ENCODE peak calls at places on chromosomes 12 and 14, in seven cellular contexts. Y, Z, L, G, C, Q and O are unnamed samples.

GRCh38 chr12:106978035-106978800 is 8.7 kb downstream of the MTERF2 start:
- DNase-seq in Y (peak; percentile 75), Z (peak; percentile 42), L (no peak), G (no peak), C (no peak), Q (peak; percentile 71), O (no peak)

GRCh38 chr12:65728913-65729793 is 95.1 kb upstream of the HMGA2 start:
- DNase-seq in Y (peak; percentile 7), Z (no peak), L (no peak), G (no peak), C (peak; percentile 5), Q (no peak), O (no peak)

GRCh38 chr12:100221523-100221922 is 20.9 kb downstream of the ACTR6 start:
- DNase-seq in Y (no peak), Z (no peak), L (no peak), G (no peak), C (no peak), Q (no peak), O (no peak)

GRCh38 chr12:27975222-27976136 is 2.9 kb upstream of the PTHLH start:
- DNase-seq in Y (peak; percentile 48), Z (no peak), L (peak; percentile 68), G (peak; percentile 29), C (peak; percentile 72), Q (no peak), O (no peak)

GRCh38 chr12:46891306-46891705 is 65.5 kb upstream of the SLC38A4 start:
- DNase-seq in Y (no peak), Z (no peak), L (no peak), G (no peak), C (peak; percentile 65), Q (no peak), O (no peak)

GRCh38 chr12:63045020-63045860 is 105.8 kb downstream of the AVPR1A start:
- DNase-seq in Y (no peak), Z (no peak), L (no peak), G (no peak), C (peak; percentile 56), Q (no peak), O (no peak)

GRCh38 chr14:72558721-72559120 is 335.2 kb downstream of the DPF3 start:
- DNase-seq in Y (no peak), Z (no peak), L (no peak), G (no peak), C (peak; percentile 56), Q (no peak), O (peak; percentile 71)

GRCh38 chr12:55974308-55974724 is 438 bp downstream of the RAB5B start:
- DNase-seq in Y (peak; percentile 69), Z (no peak), L (no peak), G (peak; percentile 72), C (peak; percentile 45), Q (peak; percentile 52), O (peak; percentile 61)

GRCh38 chr14:57833304-57833703 is 32.6 kb downstream of the SLC35F4 start:
- DNase-seq in Y (peak; percentile 6), Z (peak; percentile 16), L (no peak), G (no peak), C (peak; percentile 88), Q (no peak), O (no peak)

GRCh38 chr12:8899835-8900234 is 14.5 kb upstream of the PHC1 start:
- DNase-seq in Y (no peak), Z (no peak), L (no peak), G (peak; percentile 25), C (no peak), Q (no peak), O (no peak)

GRCh38 chr12:8894378-8894777 is 19.9 kb upstream of the PHC1 start:
- DNase-seq in Y (no peak), Z (no peak), L (no peak), G (no peak), C (no peak), Q (no peak), O (no peak)

GRCh38 chr12:8890313-8891084 is 23.8 kb upstream of the PHC1 start:
- DNase-seq in Y (peak; percentile 55), Z (no peak), L (peak; percentile 60), G (peak; percentile 57), C (peak; percentile 22), Q (peak; percentile 39), O (no peak)

DNA sequence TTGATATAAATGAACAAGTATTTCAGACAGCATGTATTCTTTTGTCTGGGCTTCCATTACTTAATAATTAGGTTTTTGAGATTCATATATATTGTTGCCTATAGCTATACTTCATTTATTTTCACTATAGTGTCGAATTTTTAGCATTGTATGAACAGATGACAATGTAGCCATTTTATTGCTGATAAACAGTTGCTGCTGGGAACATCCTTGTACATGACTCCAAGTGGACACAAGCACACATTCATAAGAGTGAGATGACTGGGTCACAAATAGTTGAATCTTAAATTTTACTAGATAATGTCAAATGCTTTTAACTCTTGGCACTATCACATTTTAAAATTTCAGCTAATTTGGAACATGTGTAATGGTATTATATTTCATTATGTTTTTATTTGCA is 19.3 kb upstream of the PHC1 start:
- DNase-seq in Y (no peak), Z (no peak), L (no peak), G (no peak), C (no peak), Q (no peak), O (no peak)
- H3K4me3 ChIP-seq in Y (no peak overlapping the region), Z (no peak overlapping the region), L (no peak overlapping the region), G (no peak overlapping the region), C (no peak overlapping the region), Q (no peak overlapping the region), O (no peak overlapping the region)

GRCh38 chr14:104865069-104865630 is at the start of gene CEP170B:
- DNase-seq in Y (peak; percentile 72), Z (no peak), L (peak; percentile 87), G (peak; percentile 4), C (peak; percentile 21), Q (peak; percentile 46), O (no peak)

GRCh38 chr14:104867371-104868059 is 2.4 kb downstream of the CEP170B start:
- DNase-seq in Y (no peak), Z (no peak), L (no peak), G (no peak), C (no peak), Q (no peak), O (no peak)

GRCh38 chr14:104866451-104867370 is 1.6 kb downstream of the CEP170B start:
- DNase-seq in Y (peak; percentile 4), Z (no peak), L (no peak), G (no peak), C (no peak), Q (peak; percentile 14), O (no peak)

GRCh38 chr14:104864267-104865068 is 600 bp upstream of the CEP170B start:
- DNase-seq in Y (peak; percentile 87), Z (no peak), L (peak; percentile 36), G (peak; percentile 1), C (no peak), Q (peak; percentile 20), O (peak; percentile 83)

GRCh38 chr14:104865631-104866441 is 768 bp downstream of the CEP170B start:
- DNase-seq in Y (peak; percentile 73), Z (peak; percentile 38), L (peak; percentile 76), G (peak; percentile 27), C (peak; percentile 67), Q (peak; percentile 75), O (peak; percentile 66)
- TF ChIP-seq POLR2A in Y (peak; percentile 23), Z (peak; percentile 10), L (no peak), G (no peak), C (peak; percentile 80), Q (no peak), O (no peak)

GRCh38 chr14:61033024-61033423 is 52.0 kb downstream of the SLC38A6 start:
- DNase-seq in Y (no peak), Z (no peak), L (no peak), G (no peak), C (no peak), Q (no peak), O (no peak)

GRCh38 chr14:61033851-61034250 is 52.8 kb downstream of the SLC38A6 start:
- DNase-seq in Y (no peak), Z (no peak), L (no peak), G (no peak), C (peak; percentile 58), Q (no peak), O (no peak)

GRCh38 chr14:61026523-61026922 is 45.5 kb downstream of the SLC38A6 start:
- DNase-seq in Y (no peak), Z (no peak), L (no peak), G (no peak), C (no peak), Q (no peak), O (no peak)

GRCh38 chr14:61034416-61035100 is 53.5 kb downstream of the SLC38A6 start:
- DNase-seq in Y (peak; percentile 6), Z (no peak), L (no peak), G (peak; percentile 48), C (no peak), Q (no peak), O (no peak)

DNA sequence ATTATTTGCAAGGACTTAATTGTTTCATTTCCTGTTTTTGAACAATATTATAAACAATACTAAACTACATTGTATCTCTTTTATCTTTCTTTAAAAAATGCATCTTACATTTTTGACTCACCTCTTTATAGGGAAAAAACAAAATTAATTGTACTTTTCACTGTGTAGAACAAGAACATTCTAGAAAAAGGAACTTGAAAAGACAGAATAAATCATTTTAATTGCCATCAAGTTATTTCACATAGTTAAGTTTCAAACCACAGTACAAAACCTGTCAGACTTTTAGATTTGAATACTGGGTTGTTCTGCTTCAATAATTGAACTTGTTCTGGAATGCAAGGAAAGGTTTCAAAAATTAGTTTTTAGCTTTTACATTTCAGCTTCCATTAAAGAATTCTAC is 50.0 kb downstream of the SLC38A6 start:
- DNase-seq in Y (no peak), Z (no peak), L (no peak), G (no peak), C (no peak), Q (no peak), O (no peak)
- H3K4me3 ChIP-seq in Y (no peak overlapping the region), Z (no peak overlapping the region), L (no peak overlapping the region), G (no peak overlapping the region), C (no peak overlapping the region), Q (no peak overlapping the region), O (no peak overlapping the region)

GRCh38 chr12:512933-513332 is 53.2 kb downstream of the B4GALNT3 start:
- DNase-seq in Y (no peak), Z (no peak), L (no peak), G (no peak), C (no peak), Q (no peak), O (no peak)

GRCh38 chr12:508145-508544 is 48.4 kb downstream of the B4GALNT3 start:
- DNase-seq in Y (no peak), Z (no peak), L (no peak), G (peak; percentile 30), C (no peak), Q (no peak), O (no peak)

GRCh38 chr12:509494-509893 is 49.8 kb downstream of the B4GALNT3 start:
- DNase-seq in Y (no peak), Z (no peak), L (no peak), G (no peak), C (peak; percentile 29), Q (no peak), O (no peak)

GRCh38 chr12:508795-509194 is 49.1 kb downstream of the B4GALNT3 start:
- DNase-seq in Y (no peak), Z (no peak), L (no peak), G (no peak), C (no peak), Q (no peak), O (no peak)

GRCh38 chr12:510071-510825 is 50.5 kb downstream of the B4GALNT3 start:
- DNase-seq in Y (peak; percentile 48), Z (no peak), L (no peak), G (peak; percentile 71), C (no peak), Q (no peak), O (no peak)
- TF ChIP-seq POLR2A in Y (no peak), Z (no peak), L (no peak), G (no peak), C (no peak), Q (no peak), O (no peak)